ENCODE peak calls at places on chromosomes 5 and 9, in four cellular contexts. Z, U, V and G are unnamed samples.

GRCh38 chr5:176916337-176916736 is 17.2 kb upstream of the HK3 start:
- DNase-seq in Z (no peak), V (no peak), U (no peak), G (no peak)

GRCh38 chr5:140131967-140132409 is 6.3 kb downstream of the IGIP start:
- DNase-seq in U (no peak), Z (no peak), V (no peak), G (no peak)

GRCh38 chr5:103224118-103224893 is 34.3 kb upstream of the MACIR start:
- DNase-seq in U (peak), V (peak), Z (peak), G (peak)

GRCh38 chr5:123546657-123547056 is 34.7 kb downstream of the CSNK1G3 start:
- DNase-seq in U (no peak), Z (no peak), V (no peak), G (no peak)

GRCh38 chr5:10567781-10568321 is 4.0 kb downstream of the ANKRD33B start:
- DNase-seq in V (no peak), U (no peak), Z (no peak), G (no peak)

GRCh38 chr5:94983861-94984535 is 300.9 kb downstream of the MCTP1 start:
- DNase-seq in U (no peak), Z (no peak), V (no peak), G (no peak)

GRCh38 chr9:99385814-99386279 is 163.8 kb downstream of the SEC61B start:
- DNase-seq in V (no peak), Z (no peak), U (no peak), G (peak)

GRCh38 chr5:65825388-65826328 is 100.7 kb upstream of the ERBIN start:
- DNase-seq in Z (no peak), V (no peak), U (peak), G (no peak)

GRCh38 chr5:84080908-84081307 is 303.8 kb downstream of the EDIL3 start:
- DNase-seq in V (no peak), Z (no peak), U (no peak), G (no peak)

GRCh38 chr5:149940941-149941644 is 3.5 kb downstream of the PDE6A start:
- DNase-seq in U (no peak), V (no peak), Z (peak), G (no peak)

GRCh38 chr5:180157866-180158265 is 51.1 kb downstream of the RASGEF1C start:
- DNase-seq in Z (no peak), U (no peak), V (no peak), G (no peak)

GRCh38 chr9:115015018-115015635 is 84.7 kb upstream of the TNFSF8 start:
- DNase-seq in U (no peak), Z (peak), V (peak), G (peak)

GRCh38 chr5:156259618-156260017 is 67.3 kb upstream of the SGCD start:
- DNase-seq in U (no peak), Z (no peak), V (no peak), G (no peak)

GRCh38 chr5:172820046-172820767 is 13.8 kb upstream of the ERGIC1 start:
- DNase-seq in V (peak), Z (no peak), U (no peak), G (no peak)

DNA sequence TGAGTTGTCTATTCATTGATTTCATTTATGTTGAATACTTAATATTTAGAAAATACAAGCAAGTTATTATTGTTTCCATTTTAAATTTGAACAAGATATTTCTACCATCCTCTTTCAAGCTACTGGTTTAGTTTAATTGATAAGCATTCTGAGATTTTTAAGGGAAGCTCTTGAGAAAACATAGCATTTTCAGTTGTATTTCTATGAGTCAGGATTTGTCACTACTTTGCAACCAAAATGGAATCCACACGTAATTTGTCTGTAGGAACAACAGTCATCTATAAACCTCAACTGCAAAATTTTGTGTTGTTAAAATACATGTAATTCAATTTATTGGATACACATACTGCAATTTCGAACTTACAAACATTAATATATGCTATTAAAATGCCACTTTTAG is 74.0 kb downstream of the PRR16 start:
- DNase-seq in Z (no peak), V (no peak), U (no peak), G (no peak)
- TF ChIP-seq BHLHE40 in Z (no peak), V (no peak), U (no peak), G (no peak)

DNA sequence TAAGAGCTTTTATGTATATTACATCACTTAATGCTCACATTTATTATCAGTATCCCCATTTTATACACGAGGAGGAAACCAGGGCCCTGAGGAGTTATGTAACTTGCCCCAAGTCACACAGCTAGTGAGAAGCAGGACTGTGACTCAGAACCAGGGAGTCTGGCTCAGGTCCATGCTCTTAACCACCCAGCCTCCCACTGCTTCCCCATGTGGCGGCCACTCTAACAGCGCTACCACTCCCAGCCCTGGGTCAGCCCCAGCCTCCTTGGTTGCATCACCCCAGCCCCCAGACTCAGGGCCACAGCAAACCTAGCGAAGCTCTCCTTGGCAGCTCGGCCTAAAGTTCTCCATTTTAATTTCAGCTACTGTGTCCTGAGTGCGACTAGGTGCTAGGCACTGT is 159.1 kb downstream of the PAX5 start:
- DNase-seq in Z (no peak), V (no peak), U (no peak), G (no peak)
- TF ChIP-seq FOXK2 in Z (no peak), V (no peak), U (no peak), G (no peak)

GRCh38 chr9:127149010-127149409 is 26.6 kb upstream of the ANGPTL2 start:
- DNase-seq in Z (no peak), U (no peak), V (no peak), G (no peak)
- TF ChIP-seq BHLHE40 in Z (no peak), U (no peak), V (no peak), G (no peak)

GRCh38 chr5:980001-980588 is 28.5 kb upstream of the NKD2 start:
- DNase-seq in Z (peak), V (no peak), U (no peak), G (no peak)
- TF ChIP-seq FOXK2 in Z (no peak), V (no peak), U (no peak), G (no peak)

GRCh38 chr5:137144656-137145055 is 354.5 kb downstream of the SPOCK1 start:
- DNase-seq in Z (no peak), U (no peak), V (no peak), G (no peak)

GRCh38 chr5:137141779-137142178 is 357.3 kb downstream of the SPOCK1 start:
- DNase-seq in Z (no peak), U (no peak), V (no peak), G (no peak)

GRCh38 chr5:137145726-137146125 is 353.4 kb downstream of the SPOCK1 start:
- DNase-seq in V (no peak), U (no peak), Z (no peak), G (no peak)

GRCh38 chr5:137143244-137143605 is 355.9 kb downstream of the SPOCK1 start:
- DNase-seq in Z (no peak), V (no peak), U (no peak), G (no peak)

DNA sequence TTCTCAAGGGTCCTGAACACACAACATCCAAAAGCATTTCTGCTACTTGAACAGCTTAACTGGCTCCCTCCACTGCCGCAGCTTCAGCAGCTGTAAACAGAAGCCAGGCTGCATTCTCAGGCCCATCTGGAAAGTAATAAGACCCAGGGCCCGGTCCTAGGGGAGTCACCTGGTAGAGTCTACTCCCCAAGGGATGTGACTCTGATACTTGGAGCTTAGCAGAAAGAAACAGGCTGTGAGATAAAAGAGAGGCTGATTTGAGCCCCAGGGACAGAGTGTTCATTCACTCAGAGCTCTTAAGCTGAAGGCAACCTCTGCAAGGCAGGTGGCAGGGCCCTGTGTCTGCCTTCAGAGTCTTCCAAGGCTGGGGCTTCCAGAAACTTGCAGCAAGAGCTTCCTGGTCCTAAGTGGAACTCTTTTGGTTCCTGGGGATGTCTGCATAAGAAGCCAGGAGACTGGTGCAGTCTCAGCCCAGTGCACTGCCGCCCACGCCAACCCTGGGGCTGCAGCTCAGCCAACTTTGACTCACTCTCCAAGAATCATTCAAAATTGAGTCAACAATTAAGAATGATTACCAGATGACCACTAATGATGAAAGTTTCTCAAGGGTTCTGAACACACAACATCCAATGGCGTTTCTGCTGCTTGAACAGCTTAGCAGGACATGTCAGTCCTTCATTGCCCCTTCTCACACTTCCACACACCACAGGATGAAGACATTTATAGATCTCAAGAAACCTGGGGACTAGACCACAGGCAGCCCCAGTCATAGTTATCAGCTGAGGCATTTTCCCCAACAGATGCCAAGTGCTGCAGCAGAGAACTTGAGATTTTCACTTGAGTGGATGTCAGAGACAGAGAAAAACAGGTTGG is 356.5 kb downstream of the SPOCK1 start:
- DNase-seq in Z (no peak), U (peak), V (no peak), G (no peak)
- TF ChIP-seq BHLHE40 in Z (no peak), U (no peak), V (no peak), G (no peak)

DNA sequence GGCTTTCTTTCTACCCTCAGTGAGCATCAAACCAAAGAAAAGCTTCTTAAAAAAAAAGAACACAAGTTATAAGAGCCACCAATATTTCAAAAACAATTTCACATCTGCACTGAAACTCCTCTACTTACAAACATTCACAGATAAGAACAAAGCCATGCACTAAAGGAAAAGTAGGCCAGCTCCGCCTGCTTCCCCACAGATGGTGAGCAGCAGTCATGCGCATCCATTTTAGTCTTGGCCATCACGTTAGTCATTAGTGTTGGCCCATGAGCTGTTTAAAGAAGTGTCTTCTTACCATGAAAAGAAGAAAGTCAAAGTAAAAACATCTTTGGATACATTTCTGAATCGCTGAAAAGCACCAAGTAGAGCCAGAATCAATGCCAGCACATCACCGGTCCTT is 40.0 kb upstream of the SMIM23 start:
- DNase-seq in U (no peak), Z (no peak), V (no peak), G (no peak)
- TF ChIP-seq FOXK2 in U (no peak), Z (no peak), V (no peak), G (no peak)

DNA sequence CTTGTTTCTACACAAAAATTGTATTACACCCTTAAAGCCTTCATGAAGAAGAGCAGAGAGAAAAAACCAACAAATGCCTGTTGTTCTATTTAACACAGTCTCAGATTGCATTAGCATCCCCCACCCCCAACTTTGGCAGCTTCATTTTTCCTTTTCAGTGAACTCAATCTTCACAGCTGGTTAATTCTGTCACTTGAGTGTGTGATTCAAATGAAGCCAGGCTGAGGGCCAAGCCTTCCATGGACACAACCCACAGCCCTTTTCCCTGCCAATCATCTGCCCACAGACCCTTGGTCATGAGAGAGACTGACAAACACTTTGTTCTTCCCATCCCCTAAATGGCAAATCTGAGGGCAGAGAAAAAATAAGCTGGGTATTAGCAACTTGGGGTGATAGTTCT is 217.5 kb upstream of the NMUR2 start:
- DNase-seq in Z (no peak), V (no peak), U (no peak), G (no peak)
- TF ChIP-seq BHLHE40 in Z (no peak), V (no peak), U (no peak), G (no peak)

GRCh38 chr5:1476181-1476966 is 31.1 kb upstream of the SLC6A3 start:
- DNase-seq in U (no peak), V (no peak), Z (no peak), G (no peak)

GRCh38 chr5:1478333-1478732 is 33.1 kb upstream of the SLC6A3 start:
- DNase-seq in V (no peak), Z (no peak), U (no peak), G (no peak)

GRCh38 chr5:1474875-1475543 is 29.8 kb upstream of the SLC6A3 start:
- DNase-seq in V (no peak), Z (no peak), U (no peak), G (no peak)

GRCh38 chr5:1477341-1477740 is 32.1 kb upstream of the SLC6A3 start:
- DNase-seq in U (no peak), Z (no peak), V (no peak), G (no peak)

DNA sequence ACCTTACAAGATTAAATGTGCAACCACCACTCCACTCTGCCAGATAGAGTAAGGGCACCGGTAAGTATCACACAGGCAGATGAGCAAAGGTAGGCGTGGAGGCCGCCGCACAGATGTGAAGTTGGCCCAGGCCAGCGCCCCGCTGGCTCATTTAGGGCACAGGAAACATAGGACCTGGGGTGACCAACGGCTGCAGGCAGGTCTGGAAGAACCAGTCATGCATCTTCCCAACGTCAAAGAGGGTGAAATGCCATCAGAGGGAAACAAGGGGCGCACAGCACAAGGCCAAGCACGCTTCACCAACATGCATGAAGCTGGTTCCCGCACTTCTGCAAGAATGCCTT is 31.7 kb upstream of the SLC6A3 start:
- DNase-seq in U (no peak), V (no peak), Z (no peak), G (no peak)
- TF ChIP-seq FOXK2 in U (no peak), V (no peak), Z (no peak), G (no peak)

GRCh38 chr5:137819768-137820167 is 47.9 kb upstream of the MYOT start:
- DNase-seq in V (no peak), Z (no peak), U (no peak), G (no peak)
- TF ChIP-seq BHLHE40 in V (no peak), Z (no peak), U (no peak), G (no peak)

DNA sequence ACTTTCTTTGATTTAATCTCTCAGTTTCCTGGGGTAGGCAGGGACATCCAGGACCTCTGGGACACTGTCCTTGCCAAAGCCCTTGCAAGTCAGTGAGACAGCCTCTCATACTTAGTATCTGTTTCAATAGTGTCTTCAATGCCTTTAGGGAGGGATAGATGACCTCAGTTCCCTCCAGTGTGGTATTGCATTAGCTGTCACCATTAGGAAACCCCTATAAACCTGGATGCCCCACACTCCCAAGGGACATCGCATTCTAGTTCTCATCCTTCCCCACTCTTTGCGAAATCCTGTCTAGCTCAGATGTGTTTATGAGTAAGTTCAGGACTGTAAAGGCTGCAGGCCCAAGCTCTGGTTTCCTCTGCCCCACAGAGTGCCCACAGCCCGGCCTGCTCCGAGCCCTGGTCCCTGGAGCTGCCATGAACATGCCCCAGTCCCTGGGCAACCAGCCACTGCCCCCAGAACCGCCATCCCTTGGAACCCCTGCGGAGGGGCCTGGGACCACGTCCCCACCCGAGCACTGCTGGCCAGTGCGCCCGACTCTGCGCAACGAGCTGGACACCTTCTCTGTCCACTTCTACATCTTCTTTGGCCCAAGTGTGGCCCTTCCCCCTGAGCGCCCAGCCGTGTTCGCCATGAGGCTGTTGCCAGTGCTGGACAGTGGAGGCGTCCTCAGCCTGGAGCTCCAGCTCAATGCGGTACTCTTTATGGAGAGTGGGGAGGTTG is 13.2 kb downstream of the TMEM8B start:
- DNase-seq in U (no peak), Z (no peak), V (no peak), G (no peak)
- TF ChIP-seq FOXK2 in U (no peak), Z (no peak), V (no peak), G (no peak)